ENCODE peak calls at places on chromosomes 11 and 22, in seven cellular contexts. One of them, this sample, is unnamed.

GRCh38 chr11:32137263-32137662 is 46.4 kb downstream of the RCN1 start:
- DNase-seq in DND-41: no peak
- DNase-seq in HAP-1: no peak
- DNase-seq in HL-60: no peak
- DNase-seq in lung: no peak
- DNase-seq in body of pancreas: no peak
- DNase-seq in psoas muscle: no peak
- DNase-seq in this sample: no peak

GRCh38 chr22:33492210-33492651 is 428.0 kb downstream of the LARGE1 start:
- DNase-seq in DND-41: no peak
- DNase-seq in HAP-1: no peak
- DNase-seq in HL-60: no peak
- DNase-seq in lung: no peak
- DNase-seq in body of pancreas: no peak
- DNase-seq in psoas muscle: no peak
- DNase-seq in this sample: no peak

GRCh38 chr11:102763440-102763839 is 17.0 kb downstream of the MMP10 start:
- DNase-seq in DND-41: no peak
- DNase-seq in HAP-1: no peak
- DNase-seq in HL-60: no peak
- DNase-seq in lung: no peak
- DNase-seq in body of pancreas: no peak
- DNase-seq in psoas muscle: no peak
- DNase-seq in this sample: no peak

GRCh38 chr11:2302280-2302843 is 549 bp downstream of the TSPAN32 start:
- DNase-seq in DND-41: no peak
- DNase-seq in HAP-1: peak; percentile 5
- DNase-seq in HL-60: peak; percentile 76
- DNase-seq in lung: peak; percentile 28
- DNase-seq in body of pancreas: no peak
- DNase-seq in psoas muscle: peak; percentile 52
- DNase-seq in this sample: peak; percentile 70

GRCh38 chr11:45285289-45285828 is 782 bp downstream of the SYT13 start:
- DNase-seq in DND-41: no peak
- DNase-seq in HAP-1: no peak
- DNase-seq in HL-60: no peak
- DNase-seq in lung: no peak
- DNase-seq in body of pancreas: no peak
- DNase-seq in psoas muscle: no peak
- DNase-seq in this sample: no peak

GRCh38 chr11:110022548-110022947 is 70.6 kb upstream of the ZC3H12C start:
- DNase-seq in DND-41: no peak
- DNase-seq in HAP-1: no peak
- DNase-seq in HL-60: no peak
- DNase-seq in lung: no peak
- DNase-seq in body of pancreas: no peak
- DNase-seq in psoas muscle: no peak
- DNase-seq in this sample: no peak

GRCh38 chr22:37303821-37304274 is 21.5 kb downstream of the CYTH4 start:
- DNase-seq in DND-41: no peak
- DNase-seq in HAP-1: no peak
- DNase-seq in HL-60: peak; percentile 89
- DNase-seq in lung: no peak
- DNase-seq in body of pancreas: no peak
- DNase-seq in psoas muscle: no peak
- DNase-seq in this sample: no peak

GRCh38 chr11:97638825-97639224 is 1249.0 kb downstream of the JRKL start:
- DNase-seq in DND-41: no peak
- DNase-seq in HAP-1: no peak
- DNase-seq in HL-60: no peak
- DNase-seq in lung: no peak
- DNase-seq in body of pancreas: no peak
- DNase-seq in psoas muscle: no peak
- DNase-seq in this sample: no peak

GRCh38 chr22:49933236-49933921 is 14.9 kb downstream of the CRELD2 start:
- DNase-seq in DND-41: no peak
- DNase-seq in HAP-1: no peak
- DNase-seq in HL-60: no peak
- DNase-seq in lung: no peak
- DNase-seq in body of pancreas: peak; percentile 41
- DNase-seq in psoas muscle: peak; percentile 94
- DNase-seq in this sample: peak; percentile 95

GRCh38 chr11:117743121-117743815 is 53.7 kb downstream of the DSCAML1 start:
- DNase-seq in DND-41: peak; percentile 18
- DNase-seq in HAP-1: no peak
- DNase-seq in HL-60: peak; percentile 53
- DNase-seq in lung: no peak
- DNase-seq in body of pancreas: no peak
- DNase-seq in psoas muscle: no peak
- DNase-seq in this sample: no peak

GRCh38 chr22:39518124-39518786 is 2.1 kb upstream of the ATF4 start:
- DNase-seq in DND-41: no peak
- DNase-seq in HAP-1: no peak
- DNase-seq in HL-60: no peak
- DNase-seq in lung: no peak
- DNase-seq in body of pancreas: no peak
- DNase-seq in psoas muscle: peak; percentile 19
- DNase-seq in this sample: peak; percentile 8

GRCh38 chr11:2679011-2679676 is 20.6 kb downstream of the KCNQ1OT1 start:
- DNase-seq in DND-41: no peak
- DNase-seq in HAP-1: no peak
- DNase-seq in HL-60: no peak
- DNase-seq in lung: no peak
- DNase-seq in body of pancreas: no peak
- DNase-seq in psoas muscle: no peak
- DNase-seq in this sample: peak; percentile 24

GRCh38 chr22:27434898-27435297 is 366.7 kb downstream of the MN1 start:
- DNase-seq in DND-41: no peak
- DNase-seq in HAP-1: no peak
- DNase-seq in HL-60: no peak
- DNase-seq in lung: no peak
- DNase-seq in body of pancreas: no peak
- DNase-seq in psoas muscle: no peak
- DNase-seq in this sample: no peak

GRCh38 chr11:8168485-8169257 is at the start of gene RIC3:
- DNase-seq in DND-41: no peak
- DNase-seq in HAP-1: no peak
- DNase-seq in HL-60: no peak
- DNase-seq in lung: peak; percentile 44
- DNase-seq in body of pancreas: peak; percentile 62
- DNase-seq in psoas muscle: peak; percentile 71
- DNase-seq in this sample: peak; percentile 82

GRCh38 chr22:23752090-23752691 is 1.3 kb upstream of the ZNF70 start:
- DNase-seq in DND-41: no peak
- DNase-seq in HAP-1: no peak
- DNase-seq in HL-60: peak; percentile 33
- DNase-seq in lung: no peak
- DNase-seq in body of pancreas: no peak
- DNase-seq in psoas muscle: no peak
- DNase-seq in this sample: no peak
- H3K4me3 ChIP-seq in DND-41: no peak overlapping the region
- H3K4me3 ChIP-seq in HAP-1: no peak overlapping the region
- H3K4me3 ChIP-seq in HL-60: no peak overlapping the region
- H3K4me3 ChIP-seq in lung: no peak overlapping the region
- H3K4me3 ChIP-seq in body of pancreas: no peak overlapping the region
- H3K4me3 ChIP-seq in psoas muscle: peak overlapping the region; percentile 91
- H3K4me3 ChIP-seq in this sample: no peak overlapping the region

GRCh38 chr11:34342008-34342533 is 15.7 kb downstream of the ABTB2 start:
- DNase-seq in DND-41: no peak
- DNase-seq in HAP-1: no peak
- DNase-seq in HL-60: no peak
- DNase-seq in lung: no peak
- DNase-seq in body of pancreas: no peak
- DNase-seq in psoas muscle: peak; percentile 62
- DNase-seq in this sample: no peak
- H3K4me3 ChIP-seq in DND-41: no peak overlapping the region
- H3K4me3 ChIP-seq in HAP-1: no peak overlapping the region
- H3K4me3 ChIP-seq in HL-60: no peak overlapping the region
- H3K4me3 ChIP-seq in lung: no peak overlapping the region
- H3K4me3 ChIP-seq in body of pancreas: no peak overlapping the region
- H3K4me3 ChIP-seq in psoas muscle: no peak overlapping the region
- H3K4me3 ChIP-seq in this sample: no peak overlapping the region

DNA sequence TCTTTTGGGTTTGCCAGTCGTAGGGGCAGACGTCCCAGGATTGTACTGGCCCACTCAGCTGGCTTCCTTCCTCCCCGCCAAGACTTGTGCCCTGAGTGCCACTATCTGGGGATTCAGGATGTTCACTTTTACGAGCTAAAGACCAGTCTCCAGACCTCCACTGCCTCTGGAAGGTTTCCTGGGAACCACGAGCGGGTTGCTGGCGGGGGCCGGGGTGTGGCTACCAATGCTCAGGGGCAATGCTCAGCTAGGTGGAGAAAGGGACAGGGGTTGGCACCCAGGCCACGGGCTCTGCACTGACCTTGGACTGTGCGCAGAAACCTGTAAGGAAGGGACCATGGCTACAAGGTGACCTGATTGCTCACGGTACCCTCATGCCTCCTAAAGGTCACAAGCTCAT is 2.2 kb downstream of the NEFH start:
- DNase-seq in DND-41: no peak
- DNase-seq in HAP-1: no peak
- DNase-seq in HL-60: no peak
- DNase-seq in lung: no peak
- DNase-seq in body of pancreas: no peak
- DNase-seq in psoas muscle: no peak
- DNase-seq in this sample: no peak
- H3K4me3 ChIP-seq in DND-41: no peak overlapping the region
- H3K4me3 ChIP-seq in HAP-1: no peak overlapping the region
- H3K4me3 ChIP-seq in HL-60: no peak overlapping the region
- H3K4me3 ChIP-seq in lung: no peak overlapping the region
- H3K4me3 ChIP-seq in body of pancreas: no peak overlapping the region
- H3K4me3 ChIP-seq in psoas muscle: no peak overlapping the region
- H3K4me3 ChIP-seq in this sample: no peak overlapping the region

DNA sequence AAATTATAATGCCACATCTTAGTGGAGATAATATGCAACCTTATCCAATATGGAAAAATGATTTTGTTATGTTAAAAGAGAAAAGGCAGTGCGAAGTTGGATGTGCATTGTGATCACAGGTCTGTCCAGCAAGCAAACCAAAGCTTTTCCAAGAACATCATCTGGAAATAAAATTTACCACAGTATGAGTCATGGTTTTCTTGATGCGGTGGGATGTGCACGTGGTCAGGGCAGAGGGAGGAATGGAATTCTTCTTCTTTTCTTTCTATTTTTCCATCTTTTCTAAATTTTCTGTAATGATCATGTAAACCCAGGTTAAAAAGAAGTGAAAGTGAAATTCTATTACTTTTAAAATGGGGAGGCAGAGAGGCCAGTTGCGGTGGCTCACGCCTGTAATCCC is 169.8 kb downstream of the C11orf91 start:
- DNase-seq in DND-41: no peak
- DNase-seq in HAP-1: no peak
- DNase-seq in HL-60: no peak
- DNase-seq in lung: no peak
- DNase-seq in body of pancreas: no peak
- DNase-seq in psoas muscle: no peak
- DNase-seq in this sample: no peak
- H3K4me3 ChIP-seq in DND-41: no peak overlapping the region
- H3K4me3 ChIP-seq in HAP-1: no peak overlapping the region
- H3K4me3 ChIP-seq in HL-60: no peak overlapping the region
- H3K4me3 ChIP-seq in lung: no peak overlapping the region
- H3K4me3 ChIP-seq in body of pancreas: no peak overlapping the region
- H3K4me3 ChIP-seq in psoas muscle: no peak overlapping the region
- H3K4me3 ChIP-seq in this sample: no peak overlapping the region

GRCh38 chr11:123745764-123746451 is 4.4 kb upstream of the ZNF202 start:
- DNase-seq in DND-41: no peak
- DNase-seq in HAP-1: no peak
- DNase-seq in HL-60: no peak
- DNase-seq in lung: no peak
- DNase-seq in body of pancreas: no peak
- DNase-seq in psoas muscle: no peak
- DNase-seq in this sample: no peak

GRCh38 chr11:123741159-123741951 is at the start of gene ZNF202:
- DNase-seq in DND-41: peak; percentile 92
- DNase-seq in HAP-1: peak; percentile 94
- DNase-seq in HL-60: peak; percentile 92
- DNase-seq in lung: peak; percentile 94
- DNase-seq in body of pancreas: peak; percentile 93
- DNase-seq in psoas muscle: peak; percentile 96
- DNase-seq in this sample: peak; percentile 96

GRCh38 chr11:123740787-123741158 is 687 bp downstream of the ZNF202 start:
- DNase-seq in DND-41: no peak
- DNase-seq in HAP-1: no peak
- DNase-seq in HL-60: peak; percentile 2
- DNase-seq in lung: no peak
- DNase-seq in body of pancreas: peak; percentile 17
- DNase-seq in psoas muscle: no peak
- DNase-seq in this sample: no peak

GRCh38 chr11:123742778-123743177 is 1.3 kb upstream of the ZNF202 start:
- DNase-seq in DND-41: no peak
- DNase-seq in HAP-1: no peak
- DNase-seq in HL-60: no peak
- DNase-seq in lung: no peak
- DNase-seq in body of pancreas: no peak
- DNase-seq in psoas muscle: no peak
- DNase-seq in this sample: no peak

GRCh38 chr11:123742334-123742733 is 874 bp upstream of the ZNF202 start:
- DNase-seq in DND-41: no peak
- DNase-seq in HAP-1: no peak
- DNase-seq in HL-60: no peak
- DNase-seq in lung: no peak
- DNase-seq in body of pancreas: no peak
- DNase-seq in psoas muscle: no peak
- DNase-seq in this sample: no peak
- H3K4me3 ChIP-seq in DND-41: peak overlapping the region; percentile 89
- H3K4me3 ChIP-seq in HAP-1: peak overlapping the region; percentile 84
- H3K4me3 ChIP-seq in HL-60: no peak overlapping the region
- H3K4me3 ChIP-seq in lung: peak overlapping the region; percentile 92
- H3K4me3 ChIP-seq in body of pancreas: no peak overlapping the region
- H3K4me3 ChIP-seq in psoas muscle: peak overlapping the region; percentile 98
- H3K4me3 ChIP-seq in this sample: peak overlapping the region; percentile 75

DNA sequence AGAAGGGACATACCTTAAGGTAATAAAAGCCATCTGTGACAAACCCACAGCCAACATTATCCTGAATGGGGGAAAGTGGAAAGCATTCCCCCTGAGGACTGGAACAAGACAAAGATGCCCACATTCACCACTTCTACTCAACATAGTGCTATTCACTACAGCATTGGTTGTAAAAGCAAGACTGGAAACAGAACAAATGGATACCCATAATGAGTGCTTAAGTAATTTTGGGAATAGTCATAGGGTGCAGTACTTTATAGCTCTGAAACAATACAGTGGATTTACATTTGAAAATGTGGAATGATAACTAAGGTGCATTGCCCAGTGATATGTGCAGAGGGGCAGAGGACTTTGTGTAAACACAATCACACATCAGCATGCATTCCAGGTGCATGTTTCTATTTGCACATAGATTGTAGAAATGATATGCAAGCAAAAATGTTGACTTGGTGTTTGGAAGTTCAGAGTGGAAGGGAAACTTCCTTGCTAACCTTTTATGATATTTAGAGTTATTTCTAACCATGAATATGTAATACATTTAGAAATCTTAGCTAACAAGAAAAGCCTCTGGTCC is 112.3 kb downstream of the IGLL1 start:
- DNase-seq in DND-41: no peak
- DNase-seq in HAP-1: no peak
- DNase-seq in HL-60: no peak
- DNase-seq in lung: no peak
- DNase-seq in body of pancreas: no peak
- DNase-seq in psoas muscle: no peak
- DNase-seq in this sample: no peak
- H3K4me3 ChIP-seq in DND-41: no peak overlapping the region
- H3K4me3 ChIP-seq in HAP-1: no peak overlapping the region
- H3K4me3 ChIP-seq in HL-60: no peak overlapping the region
- H3K4me3 ChIP-seq in lung: no peak overlapping the region
- H3K4me3 ChIP-seq in body of pancreas: no peak overlapping the region
- H3K4me3 ChIP-seq in psoas muscle: no peak overlapping the region
- H3K4me3 ChIP-seq in this sample: no peak overlapping the region

This sample was measured in kidney.